ENCODE peak calls at places on chromosomes 6 and 20, in ten cellular contexts. I is substantia nigra; P is activated CD8-positive, alpha-beta memory T cell treated with anti-CD3 and anti-CD28 coated beads for 48 hours; S is SHP77 treated with DMSO at 0.1 percent for 48 hours; L is neural crest cell; N is Right ventricle myocardium inferior; J is GM12891; T is GM12865; Y is GM10248; Z is GM13976. Q is an unnamed sample.

GRCh38 chr6:166435574-166435973 is 52.8 kb upstream of the MPC1 start:
- DNase-seq in I (no peak), P (no peak), S (no peak), L (no peak), N (peak), J (peak), T (no peak), Y (no peak), Z (no peak), Q (peak)

GRCh38 chr6:135117413-135117968 is 62.9 kb upstream of the HBS1L start:
- DNase-seq in I (no peak), P (no peak), S (no peak), L (no peak), N (no peak), J (no peak), T (peak), Y (no peak), Z (no peak), Q (no peak)

GRCh38 chr6:9431945-9432344 is 982.9 kb downstream of the TFAP2A start:
- DNase-seq in I (no peak), P (no peak), S (no peak), L (no peak), N (no peak), J (no peak), T (no peak), Y (no peak), Z (no peak), Q (no peak)

GRCh38 chr20:36070451-36070850 is 84.1 kb upstream of the EPB41L1 start:
- DNase-seq in I (peak), P (no peak), S (no peak), L (peak), N (no peak), J (no peak), T (no peak), Y (no peak), Z (no peak), Q (no peak)

GRCh38 chr20:45229264-45230056 is 8.3 kb downstream of the SEMG2 start:
- DNase-seq in I (no peak), P (peak), S (no peak), L (no peak), N (peak), J (peak), T (peak), Y (peak), Z (peak), Q (peak)

GRCh38 chr20:49570828-49571552 is 3.1 kb upstream of the PTGIS start:
- DNase-seq in I (no peak), P (no peak), S (no peak), L (no peak), N (no peak), J (no peak), T (no peak), Y (no peak), Z (no peak), Q (no peak)

GRCh38 chr6:152416652-152417051 is 220.5 kb downstream of the SYNE1 start:
- DNase-seq in I (no peak), P (no peak), S (no peak), L (no peak), N (peak), J (no peak), T (no peak), Y (no peak), Z (no peak), Q (no peak)

GRCh38 chr6:39362487-39362865 is 40.0 kb upstream of the KCNK16 start:
- DNase-seq in I (peak), P (no peak), S (peak), L (no peak), N (no peak), J (no peak), T (no peak), Y (no peak), Z (no peak), Q (no peak)

GRCh38 chr20:34980543-34981213 is 25.0 kb downstream of the MYH7B start:
- DNase-seq in I (no peak), P (no peak), S (peak), L (no peak), N (no peak), J (no peak), T (no peak), Y (no peak), Z (no peak), Q (no peak)

GRCh38 chr20:37270586-37271420 is 9.2 kb upstream of the GHRH start:
- DNase-seq in I (peak), P (no peak), S (no peak), L (no peak), N (no peak), J (peak), T (peak), Y (peak), Z (peak), Q (no peak)

GRCh38 chr6:26536571-26537159 is 1.5 kb upstream of the HMGN4 start:
- DNase-seq in I (peak), P (no peak), S (peak), L (no peak), N (no peak), J (no peak), T (peak), Y (peak), Z (peak), Q (peak)

GRCh38 chr6:35258858-35259193 is 709 bp upstream of the ZNF76 start:
- DNase-seq in I (no peak), P (no peak), S (no peak), L (peak), N (no peak), J (no peak), T (no peak), Y (peak), Z (peak), Q (no peak)

GRCh38 chr6:24666097-24666615 is 543 bp downstream of the TDP2 start:
- DNase-seq in I (peak), P (no peak), S (no peak), L (no peak), N (peak), J (no peak), T (peak), Y (peak), Z (peak), Q (peak)

GRCh38 chr6:125753218-125753936 is 3.9 kb downstream of the HEY2 start:
- DNase-seq in I (no peak), P (no peak), S (no peak), L (no peak), N (no peak), J (no peak), T (peak), Y (no peak), Z (no peak), Q (no peak)

GRCh38 chr20:50594591-50595432 is 84.6 kb downstream of the PTPN1 start:
- DNase-seq in I (no peak), P (no peak), S (no peak), L (no peak), N (no peak), J (no peak), T (peak), Y (no peak), Z (no peak), Q (no peak)

GRCh38 chr6:46983007-46983411 is 59.1 kb downstream of the ADGRF1 start:
- DNase-seq in I (no peak), P (no peak), S (no peak), L (no peak), N (no peak), J (no peak), T (no peak), Y (no peak), Z (no peak), Q (no peak)

GRCh38 chr20:90651-91050 is 3.2 kb downstream of the DEFB125 start:
- DNase-seq in I (no peak), P (no peak), S (no peak), L (no peak), N (no peak), J (no peak), T (no peak), Y (no peak), Z (no peak), Q (no peak)

GRCh38 chr6:5598123-5598522 is 336.8 kb downstream of the FARS2 start:
- DNase-seq in I (no peak), P (no peak), S (no peak), L (no peak), N (no peak), J (no peak), T (no peak), Y (no peak), Z (no peak), Q (no peak)

GRCh38 chr6:52253494-52253893 is 9.2 kb upstream of the IL17F start:
- DNase-seq in I (no peak), P (no peak), S (no peak), L (no peak), N (no peak), J (no peak), T (peak), Y (no peak), Z (no peak), Q (no peak)

GRCh38 chr6:156154896-156155295 is 622.3 kb upstream of the ARID1B start:
- DNase-seq in I (no peak), P (no peak), S (no peak), L (no peak), N (no peak), J (no peak), T (no peak), Y (no peak), Z (no peak), Q (no peak)

GRCh38 chr6:139161817-139162284 is 27.0 kb downstream of the HECA start:
- DNase-seq in I (no peak), P (no peak), S (no peak), L (no peak), N (no peak), J (peak), T (peak), Y (peak), Z (peak), Q (no peak)

GRCh38 chr6:147063469-147064031 is 140.7 kb upstream of the STXBP5 start:
- DNase-seq in I (no peak), P (no peak), S (no peak), L (no peak), N (no peak), J (no peak), T (no peak), Y (no peak), Z (no peak), Q (peak)

GRCh38 chr20:33472868-33473267 is 17.0 kb upstream of the CBFA2T2 start:
- DNase-seq in I (no peak), P (no peak), S (no peak), L (no peak), N (no peak), J (no peak), T (no peak), Y (no peak), Z (no peak), Q (no peak)

GRCh38 chr6:35544748-35545361 is 32.2 kb upstream of the TULP1 start:
- DNase-seq in I (no peak), P (no peak), S (no peak), L (no peak), N (no peak), J (no peak), T (no peak), Y (no peak), Z (no peak), Q (no peak)